ENCODE peak calls at places on chromosomes 12 and 14, in five cellular contexts. Z is upper lobe of right lung, O is left ventricle myocardium inferior, T is esophagus squamous epithelium, G is IMR-90. U is an unnamed sample.

GRCh38 chr12:67989184-67989965 is at the start of gene IFNG-AS1:
- DNase-seq in Z (no peak), O (no peak), T (no peak), G (no peak), U (no peak)

GRCh38 chr12:18932715-18933114 is 194.8 kb downstream of the CAPZA3 start:
- DNase-seq in Z (no peak), O (no peak), T (no peak), G (peak; percentile 44), U (no peak)

GRCh38 chr12:97837401-97837800 is 374.8 kb downstream of the RMST start:
- DNase-seq in Z (no peak), O (no peak), T (no peak), G (no peak), U (no peak)

GRCh38 chr12:70240677-70241076 is 2.6 kb upstream of the CNOT2 start:
- DNase-seq in Z (no peak), O (no peak), T (no peak), G (no peak), U (no peak)

GRCh38 chr14:92759300-92759678 is 10.9 kb upstream of the LGMN start:
- DNase-seq in Z (no peak), O (no peak), T (no peak), G (peak; percentile 49), U (no peak)

GRCh38 chr12:43370299-43370698 is 181.7 kb downstream of the ADAMTS20 start:
- DNase-seq in Z (no peak), O (no peak), T (no peak), G (peak; percentile 74), U (no peak)

GRCh38 chr12:92403210-92404175 is 257.8 kb upstream of the BTG1 start:
- DNase-seq in Z (no peak), O (no peak), T (no peak), G (no peak), U (no peak)

GRCh38 chr12:115979351-115979750 is 298.1 kb downstream of the MED13L start:
- DNase-seq in Z (no peak), O (no peak), T (no peak), G (no peak), U (no peak)

GRCh38 chr14:95467657-95468056 is 48.8 kb downstream of the SYNE3 start:
- DNase-seq in Z (no peak), O (peak; percentile 49), T (no peak), G (no peak), U (no peak)

GRCh38 chr12:131551675-131552074 is 159.2 kb upstream of the SFSWAP start:
- DNase-seq in Z (no peak), O (no peak), T (no peak), G (no peak), U (no peak)

GRCh38 chr14:24368562-24369252 is 723 bp downstream of the NFATC4 start:
- DNase-seq in Z (peak; percentile 70), O (peak; percentile 52), T (no peak), G (peak; percentile 74), U (no peak)

GRCh38 chr12:124687695-124688301 is 120.4 kb upstream of the NCOR2 start:
- DNase-seq in Z (no peak), O (peak; percentile 56), T (no peak), G (no peak), U (no peak)

GRCh38 chr12:3553681-3554546 is 62.9 kb downstream of the PRMT8 start:
- DNase-seq in Z (no peak), O (no peak), T (no peak), G (no peak), U (no peak)

GRCh38 chr14:91058017-91058675 is 2.3 kb downstream of the RPS6KA5 start:
- DNase-seq in Z (no peak), O (no peak), T (no peak), G (no peak), U (no peak)

GRCh38 chr14:84312551-84312950 is 1217.4 kb upstream of the FLRT2 start:
- DNase-seq in Z (no peak), O (no peak), T (no peak), G (no peak), U (no peak)

GRCh38 chr12:40225984-40226602 is 1.3 kb downstream of the LRRK2 start:
- DNase-seq in Z (no peak), O (no peak), T (no peak), G (no peak), U (no peak)

GRCh38 chr12:130014485-130014807 is 110.6 kb upstream of the TMEM132D start:
- DNase-seq in Z (no peak), O (no peak), T (no peak), G (no peak), U (no peak)

GRCh38 chr14:43692706-43693105 is 814.4 kb downstream of the FSCB start:
- DNase-seq in Z (no peak), O (no peak), T (no peak), G (no peak), U (no peak)

GRCh38 chr14:104656014-104656714 is 33.3 kb upstream of the INF2 start:
- DNase-seq in Z (no peak), O (no peak), T (no peak), G (no peak), U (no peak)

GRCh38 chr14:22243971-22244581 is 344.9 kb downstream of the DAD1 start:
- DNase-seq in Z (no peak), O (no peak), T (no peak), G (no peak), U (no peak)

GRCh38 chr14:101579372-101580080 is 18.2 kb downstream of the DIO3 start:
- DNase-seq in Z (no peak), O (no peak), T (no peak), G (no peak), U (no peak)

GRCh38 chr12:94571556-94571955 is 78.8 kb downstream of the TMCC3 start:
- DNase-seq in Z (no peak), O (no peak), T (no peak), G (peak; percentile 76), U (no peak)

GRCh38 chr12:65823481-65824313 is 586 bp upstream of the HMGA2 start:
- DNase-seq in Z (peak; percentile 69), O (no peak), T (no peak), G (peak; percentile 58), U (no peak)

GRCh38 chr12:66111605-66112004 is 18.9 kb downstream of the LLPH start:
- DNase-seq in Z (no peak), O (no peak), T (no peak), G (no peak), U (no peak)

GRCh38 chr12:129776977-129777667 is 126.7 kb downstream of the TMEM132D start:
- DNase-seq in Z (no peak), O (no peak), T (no peak), G (no peak), U (no peak)

DNA sequence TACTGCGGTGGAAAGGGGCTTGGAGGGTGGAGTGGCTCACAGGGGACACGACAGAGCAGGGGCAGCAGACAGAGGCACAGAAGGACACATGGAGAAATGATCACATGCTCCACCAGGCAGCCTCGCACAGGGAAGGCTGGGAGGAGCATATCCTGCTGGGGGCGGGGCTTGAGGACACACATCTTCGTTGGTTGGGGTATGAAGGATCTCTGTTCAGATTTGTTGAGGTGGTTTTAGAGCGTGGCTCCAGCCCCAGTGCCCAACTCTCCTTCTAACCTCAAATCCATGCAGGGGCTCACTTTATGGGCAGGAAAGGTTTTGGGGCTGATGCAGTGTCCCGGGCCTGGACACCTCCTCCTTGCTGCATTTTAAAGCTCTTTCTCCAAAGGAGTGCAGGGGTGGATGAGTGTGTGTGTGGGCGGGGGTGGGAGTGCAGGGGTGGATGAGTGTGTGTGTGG is 741 bp upstream of the P3H3 start:
- DNase-seq in Z (peak; percentile 83), O (peak; percentile 89), T (no peak), G (peak; percentile 79), U (peak; percentile 67)
- H3K4me3 ChIP-seq in Z (no peak overlapping the region), O (peak overlapping the region; percentile 92), T (peak overlapping the region; percentile 62), G (no peak overlapping the region), U (no peak overlapping the region)

GRCh38 chr12:1830981-1831930 is 10.9 kb downstream of the LRTM2 start:
- DNase-seq in Z (peak; percentile 91), O (peak; percentile 33), T (no peak), G (peak; percentile 64), U (peak; percentile 26)
- H3K27me3 ChIP-seq in Z (peaks cover 38% of the 10 kb centered on the region), O (peaks cover 100% of the 10 kb centered on the region), T (peaks cover 98% of the 10 kb centered on the region), G (peaks cover 61% of the 10 kb centered on the region), U (peaks cover 8% of the 10 kb centered on the region)

DNA sequence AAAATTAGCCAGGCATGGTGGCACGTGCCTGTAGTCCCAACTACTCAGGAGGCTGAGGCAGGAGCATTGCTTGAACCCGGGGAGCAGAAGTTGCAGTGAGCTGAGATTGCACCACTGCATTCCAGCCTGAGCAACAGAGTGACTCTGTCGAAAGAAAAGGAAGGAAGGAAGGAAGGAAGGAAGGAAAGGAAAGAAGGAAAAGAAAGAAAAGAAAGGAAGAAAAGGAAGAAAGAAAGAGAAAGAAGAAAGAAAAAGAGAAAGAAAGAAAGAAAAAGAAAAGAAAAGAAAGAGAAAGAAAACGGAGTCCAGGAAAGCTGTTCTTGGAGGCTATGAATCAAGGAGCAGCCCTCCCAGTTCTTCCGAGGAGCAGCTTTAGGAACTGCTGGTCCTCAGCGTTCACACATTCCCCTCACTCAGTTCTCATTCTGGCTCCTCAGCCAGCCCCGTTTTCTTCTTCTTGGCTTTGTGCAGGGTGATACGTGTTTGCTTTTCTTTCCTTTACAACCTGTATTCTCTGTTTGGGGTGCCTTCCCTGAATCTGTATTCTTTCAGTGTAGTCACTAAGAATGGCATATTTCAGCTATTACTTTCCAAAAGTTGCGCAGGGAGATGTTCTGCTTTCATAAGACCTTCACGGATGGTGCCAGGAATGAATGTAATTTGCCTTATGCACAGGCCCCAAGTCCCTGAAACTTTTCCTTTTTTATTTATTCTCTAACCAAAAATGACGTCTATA is 12.2 kb downstream of the FBXL14 start:
- DNase-seq in Z (no peak), O (no peak), T (no peak), G (peak; percentile 58), U (no peak)
- H3K4me3 ChIP-seq in Z (no peak overlapping the region), O (no peak overlapping the region), T (no peak overlapping the region), G (no peak overlapping the region), U (no peak overlapping the region)

GRCh38 chr12:113440336-113440735 is 18.2 kb downstream of the SDSL start:
- DNase-seq in Z (no peak), O (no peak), T (no peak), G (no peak), U (no peak)

GRCh38 chr12:113439301-113439597 is 17.1 kb downstream of the SDSL start:
- DNase-seq in Z (no peak), O (no peak), T (no peak), G (no peak), U (no peak)

GRCh38 chr12:113443030-113443539 is 20.9 kb downstream of the SDSL start:
- DNase-seq in Z (no peak), O (no peak), T (no peak), G (no peak), U (no peak)

GRCh38 chr12:113439606-113440030 is 17.4 kb downstream of the SDSL start:
- DNase-seq in Z (no peak), O (no peak), T (no peak), G (peak; percentile 31), U (no peak)

DNA sequence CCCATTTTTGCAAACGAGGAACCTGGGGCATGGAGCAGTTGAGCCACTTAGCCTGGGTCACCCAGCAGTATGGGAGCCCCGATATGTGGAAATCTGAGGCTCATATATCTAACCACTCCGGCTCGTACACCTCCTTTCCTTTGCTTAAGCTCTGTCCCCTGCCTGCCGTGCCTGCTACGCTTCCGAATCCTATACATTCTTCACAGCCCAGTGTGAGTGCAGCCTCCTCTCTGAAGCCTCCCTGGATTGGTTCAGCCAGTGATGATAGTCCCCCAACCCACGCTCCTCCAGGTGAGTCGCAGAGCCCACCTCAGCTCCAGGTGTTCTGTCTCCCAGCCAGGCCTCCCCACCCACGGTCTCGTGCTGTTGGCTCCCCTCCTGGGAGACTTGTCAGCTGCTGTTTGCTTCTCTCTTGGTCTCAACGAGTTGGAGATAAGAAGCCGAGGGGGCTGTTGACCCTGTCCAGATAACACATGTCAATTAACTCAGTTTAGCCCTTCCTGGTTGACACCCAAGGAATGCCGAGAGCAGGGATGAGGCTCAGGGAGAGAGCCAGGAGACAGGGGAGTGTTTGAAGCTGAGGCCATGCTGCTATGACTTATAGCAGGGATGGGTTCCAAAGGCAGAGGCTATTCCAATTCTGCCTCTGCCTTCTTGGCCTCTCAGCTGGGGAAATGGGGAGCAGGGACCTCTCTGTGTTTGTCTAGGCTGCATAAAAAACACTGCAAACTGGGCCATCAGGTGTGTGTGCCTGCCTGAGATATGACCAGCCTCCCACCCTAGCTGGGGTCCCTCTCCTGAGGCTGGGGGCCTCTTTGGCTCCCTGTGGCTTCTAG is 19.0 kb downstream of the SDSL start:
- DNase-seq in Z (no peak), O (no peak), T (no peak), G (no peak), U (no peak)
- H3K27me3 ChIP-seq in Z (peaks cover 9% of the 10 kb centered on the region), O (peaks cover 65% of the 10 kb centered on the region), T (peaks cover 73% of the 10 kb centered on the region), G (peaks cover 11% of the 10 kb centered on the region), U (no peaks in the 10 kb centered on the region)

U was measured in gastrocnemius medialis.